ENCODE peak calls at places on chromosomes 2 and 18, in four cellular contexts. P is transverse colon, G is fibroblast of lung, T is fibroblast of the aortic adventitia. E is an unnamed sample.

GRCh38 chr2:23614701-23615100 is 229.7 kb downstream of the KLHL29 start:
- DNase-seq in P (no peak), G (no peak), T (no peak), E (no peak)

GRCh38 chr18:26941608-26942007 is 76.1 kb upstream of the AQP4 start:
- DNase-seq in P (no peak), G (no peak), T (no peak), E (no peak)

GRCh38 chr18:80033181-80034067 is 810 bp upstream of the RBFA start:
- DNase-seq in P (no peak), G (peak; percentile 85), T (no peak), E (no peak)

GRCh38 chr18:26656944-26657536 is 108.7 kb upstream of the KCTD1 start:
- DNase-seq in P (peak; percentile 71), G (peak; percentile 61), T (peak; percentile 55), E (peak; percentile 71)

GRCh38 chr2:241870611-241871537 is 1.3 kb downstream of the RTP5 start:
- DNase-seq in P (no peak), G (no peak), T (no peak), E (no peak)

GRCh38 chr18:66138642-66139041 is 387.8 kb downstream of the CDH7 start:
- DNase-seq in P (no peak), G (no peak), T (no peak), E (no peak)

GRCh38 chr2:163155279-163155883 is 316.8 kb upstream of the KCNH7 start:
- DNase-seq in P (no peak), G (peak; percentile 42), T (peak; percentile 49), E (peak; percentile 55)

GRCh38 chr2:177758591-177759371 is 313.8 kb downstream of the PDE11A start:
- DNase-seq in P (peak; percentile 13), G (peak; percentile 70), T (peak; percentile 66), E (peak; percentile 63)

GRCh38 chr2:237254911-237255578 is 158.9 kb downstream of the COL6A3 start:
- DNase-seq in P (no peak), G (no peak), T (peak; percentile 88), E (peak; percentile 89)

GRCh38 chr18:65435529-65435928 is 315.3 kb upstream of the CDH7 start:
- DNase-seq in P (no peak), G (no peak), T (no peak), E (no peak)

GRCh38 chr2:47274780-47275117 is 119.6 kb upstream of the STPG4 start:
- DNase-seq in P (no peak), G (no peak), T (no peak), E (no peak)

GRCh38 chr18:79577451-79578395 is 101.9 kb upstream of the CTDP1 start:
- DNase-seq in P (peak; percentile 20), G (no peak), T (no peak), E (no peak)

GRCh38 chr2:84697895-84698294 is 181.6 kb downstream of the DNAH6 start:
- DNase-seq in P (no peak), G (no peak), T (no peak), E (no peak)

GRCh38 chr18:78514910-78515670 is 464.5 kb upstream of the SALL3 start:
- DNase-seq in P (no peak), G (no peak), T (no peak), E (no peak)

GRCh38 chr2:237432484-237433092 is 18.6 kb upstream of the COL6A3 start:
- DNase-seq in P (no peak), G (peak; percentile 64), T (peak; percentile 75), E (peak; percentile 95)

GRCh38 chr2:163711244-163711643 is 24.6 kb downstream of the FIGN start:
- DNase-seq in P (no peak), G (no peak), T (no peak), E (no peak)

GRCh38 chr2:767440-767839 is 90.2 kb upstream of the TMEM18 start:
- DNase-seq in P (no peak), G (no peak), T (no peak), E (peak; percentile 2)

GRCh38 chr2:30981101-30981500 is 157.1 kb downstream of the GALNT14 start:
- DNase-seq in P (no peak), G (no peak), T (peak; percentile 16), E (no peak)

GRCh38 chr2:30978044-30978443 is 160.2 kb downstream of the GALNT14 start:
- DNase-seq in P (no peak), G (no peak), T (no peak), E (no peak)

GRCh38 chr2:30978854-30979253 is 159.4 kb downstream of the GALNT14 start:
- DNase-seq in P (no peak), G (no peak), T (no peak), E (no peak)

GRCh38 chr2:30981519-30981918 is 156.7 kb downstream of the GALNT14 start:
- DNase-seq in P (no peak), G (no peak), T (no peak), E (no peak)

GRCh38 chr2:30979822-30980245 is 158.4 kb downstream of the GALNT14 start:
- DNase-seq in P (no peak), G (peak; percentile 20), T (peak; percentile 62), E (peak; percentile 15)
- TF ChIP-seq CTCF in P (no peak), G (peak; percentile 8), T (peak; percentile 26), E (no peak)

DNA sequence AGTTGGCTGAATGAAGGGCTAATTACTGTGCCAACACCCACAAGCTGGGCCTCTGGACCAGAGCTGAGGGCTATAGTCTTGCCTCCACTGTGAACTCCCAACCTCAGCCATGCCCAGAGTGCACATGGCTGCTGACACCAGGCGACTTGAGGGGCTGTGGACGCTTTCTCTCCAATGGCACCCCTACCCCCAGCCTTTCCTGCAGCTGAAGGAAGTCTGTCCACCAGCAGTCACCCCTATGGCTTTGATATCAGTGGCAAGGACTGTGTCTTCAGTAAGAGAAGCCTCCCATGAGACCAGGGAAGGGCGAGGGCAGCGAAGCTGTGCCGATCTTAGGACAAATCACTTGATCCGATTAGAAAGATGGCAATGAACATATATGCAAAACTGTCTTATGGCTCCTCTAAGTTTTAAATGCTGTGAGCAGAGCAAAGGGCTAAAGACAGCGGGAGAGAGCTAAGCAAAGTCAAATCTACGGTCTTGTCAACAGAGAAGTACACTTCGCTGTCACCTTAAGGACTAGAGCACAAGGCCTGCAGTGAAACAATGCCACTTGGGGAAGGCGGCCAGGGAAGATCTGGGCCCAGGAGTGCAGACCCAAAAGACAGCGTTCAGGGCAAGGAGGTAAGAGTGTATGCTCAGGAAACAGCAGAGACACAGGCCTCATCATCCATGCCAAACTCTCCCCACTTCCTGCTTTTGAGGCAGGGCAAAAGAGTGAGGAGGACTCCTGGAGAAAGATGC is 1.6 kb downstream of the TEX261 start:
- DNase-seq in P (no peak), G (no peak), T (no peak), E (no peak)
- H3K4me3 ChIP-seq in P (peak overlapping the region; percentile 100), G (peak overlapping the region; percentile 61), T (peak overlapping the region; percentile 86), E (peak overlapping the region; percentile 82)

GRCh38 chr2:182907081-182907830 is 40.8 kb upstream of the FRZB start:
- DNase-seq in P (no peak), G (no peak), T (no peak), E (peak; percentile 82)
- TF ChIP-seq CTCF in P (no peak), G (no peak), T (no peak), E (no peak)

GRCh38 chr2:224984641-224985040 is 57.6 kb downstream of the DOCK10 start:
- DNase-seq in P (no peak), G (no peak), T (no peak), E (no peak)

GRCh38 chr2:224982226-224982625 is 60.0 kb downstream of the DOCK10 start:
- DNase-seq in P (no peak), G (peak; percentile 66), T (peak; percentile 58), E (peak; percentile 10)

GRCh38 chr2:224983719-224984388 is 58.4 kb downstream of the DOCK10 start:
- DNase-seq in P (no peak), G (peak; percentile 67), T (peak; percentile 76), E (peak; percentile 39)

GRCh38 chr2:224986479-224986878 is 55.8 kb downstream of the DOCK10 start:
- DNase-seq in P (no peak), G (no peak), T (no peak), E (no peak)

GRCh38 chr2:224982910-224983688 is 59.2 kb downstream of the DOCK10 start:
- DNase-seq in P (peak; percentile 33), G (peak; percentile 89), T (peak; percentile 95), E (peak; percentile 79)
- H3K4me3 ChIP-seq in P (peak overlapping the region; percentile 12), G (peak overlapping the region; percentile 59), T (peak overlapping the region; percentile 54), E (peak overlapping the region; percentile 14)

GRCh38 chr2:11584530-11585056 is 50.7 kb downstream of the GREB1 start:
- DNase-seq in P (no peak), G (no peak), T (no peak), E (no peak)
- TF ChIP-seq CTCF in P (no peak), G (no peak), T (no peak), E (no peak)

GRCh38 chr2:231483398-231484329 is 19.4 kb upstream of the NCL start:
- DNase-seq in P (peak; percentile 12), G (no peak), T (peak; percentile 34), E (no peak)
- H3K4me3 ChIP-seq in P (peak overlapping the region; percentile 58), G (peak overlapping the region; percentile 49), T (peak overlapping the region; percentile 65), E (no peak overlapping the region)

DNA sequence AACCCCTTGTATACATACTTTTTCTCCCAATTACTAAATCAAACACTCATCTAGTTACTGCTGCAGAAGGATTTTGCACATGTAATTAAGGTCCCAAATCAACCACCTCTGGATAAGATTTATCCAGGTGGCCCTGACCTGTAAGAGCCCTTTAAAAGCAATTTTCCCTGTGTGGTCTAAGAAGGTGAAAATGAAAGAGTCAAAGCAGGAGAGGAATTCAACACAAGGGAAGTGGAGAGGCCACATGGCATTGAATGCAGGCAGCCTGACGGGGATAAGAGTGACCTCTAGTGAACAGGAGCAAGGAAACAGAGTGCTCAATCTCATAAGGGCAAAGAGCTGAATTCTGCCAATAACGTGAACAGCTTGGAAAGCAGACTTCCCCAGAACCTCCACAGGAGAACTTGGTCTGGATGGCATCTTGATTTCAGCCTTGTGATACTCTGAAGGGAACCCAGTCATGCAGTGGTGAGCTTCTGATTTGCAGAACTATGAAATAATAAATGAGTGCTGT is 27.2 kb downstream of the PPP3R1 start:
- DNase-seq in P (peak; percentile 37), G (peak; percentile 39), T (peak; percentile 34), E (no peak)
- TF ChIP-seq CTCF in P (no peak), G (peak; percentile 37), T (peak; percentile 25), E (peak; percentile 31)

DNA sequence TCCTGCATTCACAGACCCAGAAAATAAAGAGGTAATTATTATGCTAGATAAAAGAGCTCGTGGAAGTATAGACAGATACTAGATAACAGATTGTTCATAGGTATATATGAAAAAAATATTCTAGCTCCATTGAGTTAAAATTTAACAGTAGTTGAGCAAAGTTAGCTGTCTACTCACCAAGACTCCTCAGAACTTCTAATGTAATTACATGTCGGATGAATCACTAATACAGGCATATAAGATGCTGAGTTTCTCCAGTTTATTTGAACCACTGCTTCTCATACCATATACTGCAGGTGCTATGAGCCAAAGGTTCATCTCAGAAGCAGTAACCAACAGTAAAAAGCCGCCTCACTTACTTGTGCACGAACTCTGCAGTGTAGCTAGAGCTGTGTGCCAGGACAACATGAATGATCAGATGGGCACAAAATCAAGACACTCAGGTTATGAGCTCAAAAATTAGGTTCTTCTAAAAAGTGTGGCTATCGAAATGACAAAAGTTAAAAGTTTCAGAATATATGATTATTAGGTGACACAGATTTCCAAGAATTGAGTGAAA is 373.4 kb downstream of the NCKAP5 start:
- DNase-seq in P (no peak), G (no peak), T (no peak), E (no peak)
- H3K4me3 ChIP-seq in P (no peak overlapping the region), G (no peak overlapping the region), T (no peak overlapping the region), E (no peak overlapping the region)

DNA sequence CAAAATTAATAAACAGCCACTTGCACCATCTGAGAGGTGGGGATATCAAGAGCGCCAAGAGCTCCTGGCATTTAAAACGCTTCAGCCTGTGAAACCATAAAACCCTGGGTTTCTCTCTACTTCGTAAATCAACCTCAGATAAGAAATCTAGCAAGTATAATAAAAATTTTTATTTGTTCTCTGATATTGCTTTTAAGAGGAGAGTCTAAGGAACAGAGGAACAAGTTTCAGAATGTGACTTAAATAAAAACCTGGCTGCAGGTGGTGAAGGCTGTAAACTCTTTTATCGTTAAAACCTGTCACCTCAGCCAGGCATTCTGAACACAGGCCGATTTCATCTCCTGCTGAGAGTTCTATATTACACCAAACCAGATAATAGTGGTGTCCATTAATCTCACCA is 9.9 kb downstream of the DYTN start:
- DNase-seq in P (no peak), G (no peak), T (no peak), E (no peak)
- TF ChIP-seq CTCF in P (no peak), G (no peak), T (no peak), E (no peak)